ENCODE peak calls at places on chromosomes 7 and 10, in four cellular contexts. One of them, this sample, is unnamed.
A peak's percentile ranks its signal among the peaks of the same experiment; 100 is the strongest.

GRCh38 chr10:47361293-47361692 is 13.1 kb downstream of the RBP3 start:
- DNase-seq in astrocyte: no peak
- DNase-seq in transverse colon: peak; percentile 34
- DNase-seq in tibial artery: peak; percentile 48
- DNase-seq in this sample: peak; percentile 53

GRCh38 chr10:44465430-44466115 is 80.7 kb upstream of the CXCL12 start:
- DNase-seq in astrocyte: peak; percentile 19
- DNase-seq in tibial artery: no peak
- DNase-seq in transverse colon: no peak
- DNase-seq in this sample: no peak

GRCh38 chr7:77839919-77840318 is 41.3 kb downstream of the PHTF2 start:
- DNase-seq in tibial artery: no peak
- DNase-seq in transverse colon: no peak
- DNase-seq in astrocyte: no peak
- DNase-seq in this sample: no peak

GRCh38 chr7:115731796-115732471 is 298.6 kb downstream of the TFEC start:
- DNase-seq in transverse colon: no peak
- DNase-seq in tibial artery: no peak
- DNase-seq in astrocyte: no peak
- DNase-seq in this sample: no peak

GRCh38 chr10:69332278-69333010 is 54.1 kb downstream of the HK1 start:
- DNase-seq in transverse colon: peak; percentile 58
- DNase-seq in astrocyte: no peak
- DNase-seq in tibial artery: no peak
- DNase-seq in this sample: peak; percentile 49

GRCh38 chr7:73850212-73850611 is 7.9 kb upstream of the METTL27 start:
- DNase-seq in astrocyte: no peak
- DNase-seq in transverse colon: no peak
- DNase-seq in tibial artery: no peak
- DNase-seq in this sample: no peak

GRCh38 chr10:31353574-31353973 is 34.6 kb downstream of the ZEB1 start:
- DNase-seq in astrocyte: peak; percentile 85
- DNase-seq in tibial artery: no peak
- DNase-seq in transverse colon: no peak
- DNase-seq in this sample: no peak

GRCh38 chr10:76981251-76981650 is 656.4 kb downstream of the KCNMA1 start:
- DNase-seq in transverse colon: no peak
- DNase-seq in tibial artery: no peak
- DNase-seq in astrocyte: no peak
- DNase-seq in this sample: no peak

GRCh38 chr7:43680736-43681135 is 48.6 kb downstream of the COA1 start:
- DNase-seq in astrocyte: no peak
- DNase-seq in tibial artery: no peak
- DNase-seq in transverse colon: no peak
- DNase-seq in this sample: no peak

GRCh38 chr10:119190353-119190752 is 11.7 kb upstream of the PRDX3 start:
- DNase-seq in astrocyte: peak; percentile 99
- DNase-seq in transverse colon: no peak
- DNase-seq in tibial artery: no peak
- DNase-seq in this sample: no peak

GRCh38 chr10:69362471-69362954 is 54.2 kb downstream of the TACR2 start:
- DNase-seq in transverse colon: peak; percentile 64
- DNase-seq in astrocyte: peak; percentile 73
- DNase-seq in tibial artery: peak; percentile 94
- DNase-seq in this sample: peak; percentile 66

GRCh38 chr10:10294801-10295515 is 722.7 kb upstream of the CELF2 start:
- DNase-seq in astrocyte: no peak
- DNase-seq in tibial artery: no peak
- DNase-seq in transverse colon: no peak
- DNase-seq in this sample: peak; percentile 23

GRCh38 chr7:19215421-19215820 is 70.2 kb upstream of the FERD3L start:
- DNase-seq in tibial artery: no peak
- DNase-seq in transverse colon: no peak
- DNase-seq in astrocyte: peak; percentile 83
- DNase-seq in this sample: no peak

GRCh38 chr10:17233534-17233933 is 5.5 kb downstream of the VIM start:
- DNase-seq in transverse colon: peak; percentile 44
- DNase-seq in tibial artery: peak; percentile 87
- DNase-seq in astrocyte: no peak
- DNase-seq in this sample: no peak

GRCh38 chr7:39088730-39089129 is 111.0 kb downstream of the POU6F2 start:
- DNase-seq in astrocyte: no peak
- DNase-seq in transverse colon: no peak
- DNase-seq in tibial artery: no peak
- DNase-seq in this sample: no peak

GRCh38 chr7:90455163-90456030 is 14.0 kb upstream of the PTTG1IP2 start:
- DNase-seq in tibial artery: no peak
- DNase-seq in astrocyte: peak; percentile 41
- DNase-seq in transverse colon: no peak
- DNase-seq in this sample: no peak

GRCh38 chr10:84762754-84763394 is 434.5 kb downstream of the CCSER2 start:
- DNase-seq in transverse colon: no peak
- DNase-seq in tibial artery: no peak
- DNase-seq in astrocyte: no peak
- DNase-seq in this sample: no peak

DNA sequence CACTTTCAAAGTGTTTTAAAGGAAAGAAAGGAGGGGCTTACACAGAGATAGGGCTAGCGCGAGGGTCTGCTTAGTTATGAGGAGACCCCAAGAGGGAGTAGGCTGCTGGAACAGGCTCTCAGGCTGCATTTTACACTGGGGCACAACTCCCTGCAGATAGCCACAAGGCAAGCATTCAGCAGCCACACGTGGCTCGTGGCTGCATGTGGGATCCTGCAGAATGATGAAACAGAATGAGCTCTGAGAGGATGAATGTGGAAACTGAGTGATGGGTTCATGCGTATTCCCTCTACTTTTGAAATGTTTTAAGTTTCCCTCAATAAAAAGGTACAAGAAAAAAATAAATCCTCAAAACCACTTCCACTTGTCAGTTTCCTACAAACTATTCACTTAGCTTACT is 37.0 kb downstream of the PIP4K2A start:
- DNase-seq in tibial artery: no peak
- DNase-seq in transverse colon: no peak
- DNase-seq in astrocyte: no peak
- DNase-seq in this sample: no peak
- H3K4me1 ChIP-seq in tibial artery: peaks cover 3% of the 10 kb centered on the region
- H3K4me1 ChIP-seq in transverse colon: no peaks in the 10 kb centered on the region
- H3K4me1 ChIP-seq in astrocyte: peaks cover 13% of the 10 kb centered on the region
- H3K4me1 ChIP-seq in this sample: no peaks in the 10 kb centered on the region

GRCh38 chr7:57427594-57427993 is 22.4 kb upstream of the ZNF716 start:
- DNase-seq in transverse colon: no peak
- DNase-seq in astrocyte: no peak
- DNase-seq in tibial artery: no peak
- DNase-seq in this sample: no peak
- H3K9me3 ChIP-seq in transverse colon: no peaks in the 10 kb centered on the region
- H3K9me3 ChIP-seq in astrocyte: peaks cover 19% of the 10 kb centered on the region
- H3K9me3 ChIP-seq in tibial artery: no peaks in the 10 kb centered on the region
- H3K9me3 ChIP-seq in this sample: peaks cover 64% of the 10 kb centered on the region

GRCh38 chr7:102296179-102296438 is 9.4 kb downstream of the SH2B2 start:
- DNase-seq in tibial artery: no peak
- DNase-seq in astrocyte: no peak
- DNase-seq in transverse colon: no peak
- DNase-seq in this sample: no peak
- H3K4me1 ChIP-seq in tibial artery: no peaks in the 10 kb centered on the region
- H3K4me1 ChIP-seq in astrocyte: peaks cover 7% of the 10 kb centered on the region
- H3K4me1 ChIP-seq in transverse colon: no peaks in the 10 kb centered on the region
- H3K4me1 ChIP-seq in this sample: no peaks in the 10 kb centered on the region

GRCh38 chr7:157784114-157784835 is 447.5 kb downstream of the DNAJB6 start:
- DNase-seq in astrocyte: no peak
- DNase-seq in transverse colon: no peak
- DNase-seq in tibial artery: no peak
- DNase-seq in this sample: no peak
- H3K9me3 ChIP-seq in astrocyte: no peaks in the 10 kb centered on the region
- H3K9me3 ChIP-seq in transverse colon: no peaks in the 10 kb centered on the region
- H3K9me3 ChIP-seq in tibial artery: no peaks in the 10 kb centered on the region
- H3K9me3 ChIP-seq in this sample: no peaks in the 10 kb centered on the region

GRCh38 chr7:84003191-84003590 is 191.4 kb downstream of the SEMA3A start:
- DNase-seq in tibial artery: no peak
- DNase-seq in transverse colon: no peak
- DNase-seq in astrocyte: no peak
- DNase-seq in this sample: no peak

GRCh38 chr7:83996879-83997278 is 197.7 kb downstream of the SEMA3A start:
- DNase-seq in tibial artery: no peak
- DNase-seq in transverse colon: no peak
- DNase-seq in astrocyte: no peak
- DNase-seq in this sample: no peak

GRCh38 chr7:84002348-84002747 is 192.2 kb downstream of the SEMA3A start:
- DNase-seq in astrocyte: no peak
- DNase-seq in transverse colon: no peak
- DNase-seq in tibial artery: no peak
- DNase-seq in this sample: no peak
- H3K4me1 ChIP-seq in astrocyte: no peaks in the 10 kb centered on the region
- H3K4me1 ChIP-seq in transverse colon: no peaks in the 10 kb centered on the region
- H3K4me1 ChIP-seq in tibial artery: no peaks in the 10 kb centered on the region
- H3K4me1 ChIP-seq in this sample: no peaks in the 10 kb centered on the region

GRCh38 chr10:37269554-37270256 is 144.3 kb downstream of the ANKRD30A start:
- DNase-seq in transverse colon: no peak
- DNase-seq in astrocyte: no peak
- DNase-seq in tibial artery: no peak
- DNase-seq in this sample: no peak
- H3K9me3 ChIP-seq in transverse colon: no peaks in the 10 kb centered on the region
- H3K9me3 ChIP-seq in astrocyte: peaks cover 3% of the 10 kb centered on the region
- H3K9me3 ChIP-seq in tibial artery: no peaks in the 10 kb centered on the region
- H3K9me3 ChIP-seq in this sample: peaks cover 60% of the 10 kb centered on the region

GRCh38 chr10:79092292-79092896 is 23.6 kb downstream of the ZMIZ1 start:
- DNase-seq in transverse colon: no peak
- DNase-seq in astrocyte: no peak
- DNase-seq in tibial artery: no peak
- DNase-seq in this sample: no peak

GRCh38 chr10:79096514-79096913 is 27.7 kb downstream of the ZMIZ1 start:
- DNase-seq in astrocyte: no peak
- DNase-seq in transverse colon: no peak
- DNase-seq in tibial artery: no peak
- DNase-seq in this sample: no peak

GRCh38 chr10:79094412-79095175 is 25.8 kb downstream of the ZMIZ1 start:
- DNase-seq in astrocyte: no peak
- DNase-seq in transverse colon: no peak
- DNase-seq in tibial artery: no peak
- DNase-seq in this sample: no peak

GRCh38 chr10:79095316-79095715 is 26.6 kb downstream of the ZMIZ1 start:
- DNase-seq in tibial artery: no peak
- DNase-seq in transverse colon: no peak
- DNase-seq in astrocyte: no peak
- DNase-seq in this sample: no peak

GRCh38 chr10:79093658-79094411 is 25.1 kb downstream of the ZMIZ1 start:
- DNase-seq in tibial artery: peak; percentile 86
- DNase-seq in transverse colon: peak; percentile 89
- DNase-seq in astrocyte: peak; percentile 70
- DNase-seq in this sample: peak; percentile 92
- H3K4me1 ChIP-seq in tibial artery: peaks cover 88% of the 10 kb centered on the region
- H3K4me1 ChIP-seq in transverse colon: peaks cover 82% of the 10 kb centered on the region
- H3K4me1 ChIP-seq in astrocyte: peaks cover 49% of the 10 kb centered on the region
- H3K4me1 ChIP-seq in this sample: peaks cover 75% of the 10 kb centered on the region

GRCh38 chr10:75772153-75772887 is 340.9 kb downstream of the LRMDA start:
- DNase-seq in transverse colon: no peak
- DNase-seq in astrocyte: no peak
- DNase-seq in tibial artery: no peak
- DNase-seq in this sample: peak; percentile 17
- H3K9me3 ChIP-seq in transverse colon: no peaks in the 10 kb centered on the region
- H3K9me3 ChIP-seq in astrocyte: no peaks in the 10 kb centered on the region
- H3K9me3 ChIP-seq in tibial artery: no peaks in the 10 kb centered on the region
- H3K9me3 ChIP-seq in this sample: no peaks in the 10 kb centered on the region

GRCh38 chr10:132381726-132382125 is 15.3 kb upstream of the PWWP2B start:
- DNase-seq in astrocyte: no peak
- DNase-seq in tibial artery: peak; percentile 2
- DNase-seq in transverse colon: no peak
- DNase-seq in this sample: no peak
- H3K4me1 ChIP-seq in astrocyte: no peaks in the 10 kb centered on the region
- H3K4me1 ChIP-seq in tibial artery: no peaks in the 10 kb centered on the region
- H3K4me1 ChIP-seq in transverse colon: no peaks in the 10 kb centered on the region
- H3K4me1 ChIP-seq in this sample: no peaks in the 10 kb centered on the region